ENCODE peak calls at places on chromosome 12, in six cellular contexts. D is lower lobe of right lung; J is AG20443; C is LoVo; Z is stimulated activated effector memory CD8-positive, alpha-beta T cell treated with anti-CD3 and anti-CD28 coated beads, Interleukin-12 subunit alpha, Interleukin-12 subunit beta, amount 100 ng/mL, for 72 hours; T is foreskin fibroblast. Y is an unnamed sample.

GRCh38 chr12:99386907-99387306 is 260.6 kb upstream of the GARIN6 start:
- DNase-seq in J (no peak), C (peak; percentile 62), T (peak; percentile 1), Z (no peak), D (no peak), Y (peak; percentile 54)

GRCh38 chr12:51749201-51749985 is 99.1 kb downstream of the FIGNL2 start:
- DNase-seq in D (no peak), J (no peak), T (no peak), Z (no peak), C (no peak), Y (no peak)

GRCh38 chr12:56775638-56776037 is 12.5 kb downstream of the HSD17B6 start:
- DNase-seq in J (no peak), D (no peak), T (no peak), Z (no peak), C (no peak), Y (peak; percentile 30)

GRCh38 chr12:124609041-124609984 is 41.9 kb upstream of the NCOR2 start:
- DNase-seq in T (peak; percentile 58), Z (peak; percentile 61), D (peak; percentile 95), C (peak; percentile 100), J (no peak), Y (peak; percentile 98)

GRCh38 chr12:44523828-44524227 is 352.3 kb downstream of the NELL2 start:
- DNase-seq in Z (no peak), T (no peak), C (no peak), J (no peak), D (no peak), Y (no peak)

GRCh38 chr12:58286353-58286752 is 345.0 kb downstream of the ATP23 start:
- DNase-seq in Z (no peak), D (no peak), T (no peak), C (no peak), J (no peak), Y (no peak)

GRCh38 chr12:95096378-95096777 is 23.0 kb upstream of the NR2C1 start:
- DNase-seq in C (no peak), Z (no peak), T (no peak), J (no peak), D (no peak), Y (no peak)

GRCh38 chr12:51076235-51076930 is 7.0 kb downstream of the CSRNP2 start:
- DNase-seq in D (no peak), C (no peak), T (no peak), J (no peak), Z (no peak), Y (no peak)

GRCh38 chr12:63298386-63298930 is 147.5 kb upstream of the AVPR1A start:
- DNase-seq in C (no peak), J (no peak), D (no peak), T (no peak), Z (no peak), Y (no peak)

GRCh38 chr12:20722142-20722541 is 27.0 kb downstream of the SLCO1C1 start:
- DNase-seq in T (no peak), D (no peak), C (no peak), Z (no peak), J (no peak), Y (no peak)

GRCh38 chr12:79420146-79420618 is 270.6 kb downstream of the PAWR start:
- DNase-seq in T (peak; percentile 89), J (peak; percentile 52), D (no peak), Z (no peak), C (peak; percentile 73), Y (peak; percentile 42)

GRCh38 chr12:41242613-41243012 is 54.5 kb downstream of the PDZRN4 start:
- DNase-seq in C (no peak), Z (no peak), D (no peak), J (no peak), T (no peak), Y (no peak)

GRCh38 chr12:23005387-23005786 is 380.4 kb downstream of the ETNK1 start:
- DNase-seq in D (no peak), Z (no peak), J (no peak), C (no peak), T (no peak), Y (no peak)

GRCh38 chr12:26680724-26681455 is 152.1 kb downstream of the ITPR2 start:
- DNase-seq in Z (no peak), D (no peak), J (peak; percentile 38), T (peak; percentile 67), C (no peak), Y (no peak)

GRCh38 chr12:78402366-78403134 is 462.0 kb upstream of the SYT1 start:
- DNase-seq in T (peak; percentile 13), C (no peak), Z (no peak), D (no peak), J (no peak), Y (no peak)

GRCh38 chr12:1293901-1294300 is 300.5 kb downstream of the FBXL14 start:
- DNase-seq in Z (no peak), J (no peak), C (no peak), T (no peak), D (no peak), Y (no peak)

GRCh38 chr12:50627491-50627890 is 122.7 kb downstream of the DIP2B start:
- DNase-seq in J (no peak), D (no peak), Z (no peak), T (no peak), C (no peak), Y (no peak)

GRCh38 chr12:13095266-13095995 is 8.0 kb downstream of the GSG1 start:
- DNase-seq in J (no peak), D (no peak), T (no peak), Z (no peak), C (no peak), Y (no peak)

GRCh38 chr12:86456241-86456640 is 200.1 kb upstream of the MGAT4C start:
- DNase-seq in D (no peak), J (no peak), C (no peak), T (no peak), Z (no peak), Y (no peak)

GRCh38 chr12:1812650-1813302 is 7.6 kb upstream of the LRTM2 start:
- DNase-seq in D (peak; percentile 76), Z (no peak), C (no peak), J (peak; percentile 53), T (peak; percentile 38), Y (peak; percentile 18)

GRCh38 chr12:126668538-126668937 is 1598.4 kb upstream of the TMEM132C start:
- DNase-seq in C (peak; percentile 9), D (no peak), T (peak; percentile 82), J (peak; percentile 75), Z (no peak), Y (no peak)

GRCh38 chr12:100234591-100235304 is 32.1 kb downstream of the DEPDC4 start:
- DNase-seq in Z (no peak), C (peak; percentile 53), D (no peak), T (peak; percentile 64), J (peak; percentile 55), Y (peak; percentile 31)

GRCh38 chr12:27332407-27333310 is at the start of gene BMAL2:
- DNase-seq in J (peak; percentile 86), C (peak; percentile 84), Z (peak; percentile 73), T (peak; percentile 75), D (peak; percentile 52), Y (peak; percentile 47)

GRCh38 chr12:93737457-93738198 is 60.5 kb downstream of the CRADD start:
- DNase-seq in D (no peak), T (no peak), Z (no peak), J (no peak), C (no peak), Y (no peak)